ENCODE peak calls at places on chromosomes 11 and 22, in four cellular contexts. E, D, M and Q are unnamed samples.

GRCh38 chr22:45423524-45423923 is 10.0 kb downstream of the RIBC2 start:
- DNase-seq in E (no peak), M (no peak), D (no peak), Q (peak)

GRCh38 chr11:12674571-12674935 is 332 bp downstream of the TEAD1 start:
- DNase-seq in D (no peak), M (no peak), E (no peak), Q (peak)

GRCh38 chr11:326592-326841 is 5.9 kb upstream of the IFITM3 start:
- DNase-seq in M (no peak), E (no peak), D (no peak), Q (no peak)

GRCh38 chr11:70527429-70528045 is 129.2 kb downstream of the CTTN start:
- DNase-seq in D (no peak), M (no peak), E (no peak), Q (peak)

GRCh38 chr22:46802608-46803027 is 40.2 kb downstream of the TBC1D22A start:
- DNase-seq in D (no peak), M (no peak), E (no peak), Q (no peak)

GRCh38 chr22:36977401-36977861 is 41.8 kb downstream of the TST start:
- DNase-seq in E (peak), M (no peak), D (peak), Q (peak)

GRCh38 chr11:116925050-116925449 is 87.6 kb upstream of the APOA1 start:
- DNase-seq in M (no peak), D (no peak), E (no peak), Q (no peak)

GRCh38 chr11:118012083-118012669 is 26.0 kb downstream of the IL10RA start:
- DNase-seq in M (peak), E (no peak), D (no peak), Q (no peak)

GRCh38 chr11:60932605-60933346 is 8.5 kb downstream of the TMEM132A start:
- DNase-seq in M (no peak), D (no peak), E (no peak), Q (no peak)

GRCh38 chr22:49305215-49305965 is 522.3 kb downstream of the BRD1 start:
- DNase-seq in M (peak), D (peak), E (peak), Q (peak)

GRCh38 chr22:37287550-37287951 is 5.2 kb downstream of the CYTH4 start:
- DNase-seq in E (no peak), M (no peak), D (no peak), Q (no peak)

GRCh38 chr22:38270091-38270972 is 2.5 kb downstream of the TMEM184B start:
- DNase-seq in E (no peak), M (no peak), D (no peak), Q (no peak)

GRCh38 chr11:1047576-1048156 is 11.1 kb upstream of the MUC6 start:
- DNase-seq in E (no peak), D (no peak), M (no peak), Q (no peak)

GRCh38 chr11:75673977-75674582 is 5.2 kb upstream of the MAP6 start:
- DNase-seq in D (no peak), E (no peak), M (no peak), Q (no peak)

GRCh38 chr22:44613196-44613595 is 88.8 kb upstream of the PRR5 start:
- DNase-seq in M (no peak), D (no peak), E (no peak), Q (no peak)

GRCh38 chr11:65246506-65246905 is 15.3 kb upstream of the POLA2 start:
- DNase-seq in D (no peak), E (no peak), M (no peak), Q (peak)

GRCh38 chr11:69284081-69284511 is 9.9 kb upstream of the MYEOV start:
- DNase-seq in D (no peak), M (no peak), E (no peak), Q (no peak)